ENCODE peak calls at places on chromosomes 6 and 20, in five cellular contexts. G is endothelial cell, T is psoas muscle, D is heart left ventricle, V is foreskin fibroblast. Z is an unnamed sample.

GRCh38 chr6:25320459-25320858 is 41.3 kb downstream of the CARMIL1 start:
- DNase-seq in G (peak), T (no peak), D (no peak), V (no peak), Z (no peak)

GRCh38 chr6:140050232-140050995 is 676.0 kb upstream of the CITED2 start:
- DNase-seq in G (no peak), T (peak), D (peak), V (no peak), Z (no peak)

GRCh38 chr6:157228421-157229218 is 94.7 kb downstream of the TMEM242 start:
- DNase-seq in G (no peak), T (no peak), D (no peak), V (no peak), Z (no peak)

GRCh38 chr6:52335576-52335975 is 26.4 kb upstream of the PAQR8 start:
- DNase-seq in G (no peak), T (no peak), D (no peak), V (no peak), Z (no peak)

GRCh38 chr20:22805219-22805618 is 220.8 kb upstream of the FOXA2 start:
- DNase-seq in G (peak), T (peak), D (peak), V (peak), Z (peak)

GRCh38 chr20:38211200-38212097 is 46.4 kb upstream of the TGM2 start:
- DNase-seq in G (no peak), T (no peak), D (no peak), V (no peak), Z (no peak)

GRCh38 chr6:30847421-30847970 is 36.8 kb upstream of the DDR1 start:
- DNase-seq in G (no peak), T (no peak), D (no peak), V (no peak), Z (no peak)

GRCh38 chr6:87945181-87945580 is 102.5 kb upstream of the SPACA1 start:
- DNase-seq in G (no peak), T (no peak), D (no peak), V (no peak), Z (no peak)

GRCh38 chr20:23668477-23668951 is 20.3 kb downstream of the CST4 start:
- DNase-seq in G (peak), T (no peak), D (peak), V (no peak), Z (no peak)

GRCh38 chr20:19341348-19342053 is 129.1 kb downstream of the SLC24A3 start:
- DNase-seq in G (no peak), T (no peak), D (no peak), V (no peak), Z (no peak)

GRCh38 chr6:125867483-125867935 is 76.7 kb downstream of the NCOA7 start:
- DNase-seq in G (no peak), T (no peak), D (no peak), V (peak), Z (peak)

GRCh38 chr6:38871745-38872568 is 156.8 kb downstream of the DNAH8 start:
- DNase-seq in G (peak), T (no peak), D (no peak), V (peak), Z (no peak)

GRCh38 chr6:98877250-98877649 is 42.9 kb downstream of the POU3F2 start:
- DNase-seq in G (no peak), T (no peak), D (no peak), V (no peak), Z (no peak)

GRCh38 chr20:595330-596308 is 14.5 kb downstream of the TCF15 start:
- DNase-seq in G (no peak), T (peak), D (peak), V (no peak), Z (no peak)

GRCh38 chr6:32852844-32853540 is 512 bp downstream of the TAP1 start:
- DNase-seq in G (peak), T (peak), D (peak), V (peak), Z (no peak)

GRCh38 chr20:44092551-44093248 is 94.3 kb downstream of the JPH2 start:
- DNase-seq in G (peak), T (no peak), D (no peak), V (peak), Z (peak)

GRCh38 chr6:34455831-34456230 is 10.0 kb upstream of the PACSIN1 start:
- DNase-seq in G (no peak), T (no peak), D (no peak), V (no peak), Z (no peak)

GRCh38 chr20:62406635-62407176 is 379 bp downstream of the CABLES2 start:
- DNase-seq in G (no peak), T (peak), D (no peak), V (no peak), Z (no peak)

GRCh38 chr20:62408640-62409039 is 1.6 kb upstream of the CABLES2 start:
- DNase-seq in G (no peak), T (no peak), D (no peak), V (no peak), Z (no peak)

GRCh38 chr20:62405981-62406513 is 1.0 kb downstream of the CABLES2 start:
- DNase-seq in G (no peak), T (no peak), D (no peak), V (no peak), Z (no peak)

GRCh38 chr20:62408055-62408454 is 970 bp upstream of the CABLES2 start:
- DNase-seq in G (no peak), T (no peak), D (no peak), V (no peak), Z (no peak)

DNA sequence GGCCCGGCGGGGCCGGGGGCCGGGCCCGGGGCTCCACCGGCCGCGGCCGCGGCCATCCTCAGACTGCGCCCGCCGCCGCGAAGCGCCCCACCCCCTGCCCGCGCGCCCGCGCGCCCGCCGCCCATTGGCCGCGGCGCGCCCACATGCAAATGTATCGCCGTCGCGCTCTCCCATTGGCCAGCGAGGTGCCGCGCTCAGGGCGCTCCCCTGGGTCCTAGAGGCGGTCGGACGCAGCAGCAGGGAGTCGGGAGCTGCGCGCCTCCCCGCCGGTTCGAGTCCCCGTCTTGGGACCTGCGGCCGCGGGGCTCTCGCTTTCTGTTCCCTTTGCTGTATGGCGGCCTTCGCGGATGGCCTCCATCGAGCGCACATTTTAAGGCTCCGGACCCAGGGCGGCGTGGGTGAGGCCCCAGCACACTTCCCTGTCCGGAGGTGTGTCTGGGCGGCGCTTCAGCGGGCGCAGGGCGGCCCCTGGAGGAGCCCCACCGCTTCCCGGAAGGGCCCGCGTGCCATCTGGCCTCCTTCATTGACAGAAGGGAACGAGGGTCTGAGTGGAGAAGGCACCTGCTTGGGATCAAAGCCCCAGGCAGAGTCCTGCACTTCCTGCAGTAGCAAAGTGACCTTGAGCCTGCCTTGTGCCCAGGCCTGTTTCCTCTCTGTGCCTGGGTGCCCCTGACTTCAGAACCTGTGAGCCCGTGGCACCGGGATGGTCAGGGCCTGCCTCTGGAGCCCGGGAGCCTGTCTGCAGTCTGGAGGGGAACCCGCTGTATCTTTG is at the start of gene CABLES2:
- DNase-seq in G (peak), T (peak), D (peak), V (peak), Z (peak)
- TF ChIP-seq CTCF in G (no peak), T (peak), D (no peak), V (no peak), Z (no peak)

GRCh38 chr20:4837760-4838159 is 116.1 kb downstream of the PRND start:
- DNase-seq in G (no peak), T (no peak), D (no peak), V (no peak), Z (no peak)
- TF ChIP-seq CTCF in G (no peak), T (no peak), D (no peak), V (no peak), Z (no peak)

GRCh38 chr6:16437095-16437494 is 198.7 kb downstream of the GMPR start:
- DNase-seq in G (no peak), T (no peak), D (no peak), V (no peak), Z (no peak)
- TF ChIP-seq CTCF in G (no peak), T (no peak), D (no peak), V (no peak), Z (no peak)

GRCh38 chr20:58461899-58462298 is 53.3 kb downstream of the APCDD1L start:
- DNase-seq in G (no peak), T (no peak), D (no peak), V (no peak), Z (no peak)
- TF ChIP-seq CTCF in G (no peak), T (no peak), D (no peak), V (no peak), Z (no peak)